ENCODE peak calls at places on chromosomes 5 and 9, in five cellular contexts. M is effector memory CD4-positive, alpha-beta T cell; U is tibial nerve; P is neuronal stem cell; D is ovary. G is an unnamed sample.

GRCh38 chr9:27683181-27683580 is 109.9 kb upstream of the C9orf72 start:
- DNase-seq in M (no peak), U (no peak), P (no peak), D (no peak), G (no peak)

GRCh38 chr5:81208904-81209303 is 24.2 kb upstream of the CKMT2 start:
- DNase-seq in M (no peak), U (no peak), P (no peak), D (no peak), G (no peak)

GRCh38 chr9:131578778-131579504 is 33.6 kb downstream of the PRRT1B start:
- DNase-seq in M (peak), U (no peak), P (no peak), D (no peak), G (peak)

GRCh38 chr5:4230531-4230904 is 634.9 kb downstream of the IRX1 start:
- DNase-seq in M (no peak), U (no peak), P (peak), D (no peak), G (no peak)

GRCh38 chr5:157603333-157604190 is 28.0 kb upstream of the ADAM19 start:
- DNase-seq in M (peak), U (no peak), P (no peak), D (no peak), G (no peak)

GRCh38 chr5:68332546-68332945 is 117.0 kb downstream of the PIK3R1 start:
- DNase-seq in M (no peak), U (no peak), P (no peak), D (no peak), G (no peak)

GRCh38 chr5:142428036-142428772 is 103.4 kb upstream of the SPRY4 start:
- DNase-seq in M (no peak), U (no peak), P (no peak), D (no peak), G (no peak)

GRCh38 chr5:77561965-77562364 is 69.8 kb upstream of the WDR41 start:
- DNase-seq in M (no peak), U (no peak), P (no peak), D (no peak), G (no peak)

GRCh38 chr9:72396247-72397091 is 31.5 kb upstream of the ZFAND5 start:
- DNase-seq in M (no peak), U (no peak), P (no peak), D (no peak), G (no peak)

GRCh38 chr5:178765753-178766300 is 35.4 kb upstream of the ZNF354A start:
- DNase-seq in M (no peak), U (no peak), P (no peak), D (no peak), G (no peak)

GRCh38 chr5:68251804-68252648 is 36.5 kb downstream of the PIK3R1 start:
- DNase-seq in M (no peak), U (no peak), P (no peak), D (peak), G (no peak)

GRCh38 chr5:60546157-60546556 is 153.8 kb downstream of the DEPDC1B start:
- DNase-seq in M (no peak), U (no peak), P (no peak), D (no peak), G (no peak)

GRCh38 chr9:84670106-84670800 is 724 bp downstream of the NTRK2 start:
- DNase-seq in M (no peak), U (no peak), P (peak), D (peak), G (peak)

GRCh38 chr9:110048976-110049698 is 158.8 kb downstream of the C9orf152 start:
- DNase-seq in M (no peak), U (no peak), P (no peak), D (no peak), G (no peak)

GRCh38 chr9:14298607-14299022 is 15.3 kb downstream of the NFIB start:
- DNase-seq in M (no peak), U (no peak), P (no peak), D (no peak), G (no peak)

GRCh38 chr5:149940941-149941644 is 3.5 kb downstream of the PDE6A start:
- DNase-seq in M (no peak), U (no peak), P (no peak), D (no peak), G (no peak)

GRCh38 chr5:60333103-60333502 is 366.9 kb downstream of the DEPDC1B start:
- DNase-seq in M (no peak), U (no peak), P (no peak), D (no peak), G (no peak)

GRCh38 chr5:169106906-169107305 is 194.0 kb downstream of the SLIT3 start:
- DNase-seq in M (no peak), U (no peak), P (no peak), D (no peak), G (no peak)

GRCh38 chr9:91220491-91221135 is 141.1 kb downstream of the AUH start:
- DNase-seq in M (no peak), U (no peak), P (no peak), D (no peak), G (peak)

GRCh38 chr5:37326536-37326935 is 44.4 kb downstream of the NUP155 start:
- DNase-seq in M (no peak), U (no peak), P (no peak), D (no peak), G (no peak)

GRCh38 chr9:122096620-122097415 is 3.7 kb upstream of the TTLL11 start:
- DNase-seq in M (no peak), U (no peak), P (no peak), D (no peak), G (no peak)

GRCh38 chr5:96963267-96963666 is 27.4 kb downstream of the LNPEP start:
- DNase-seq in M (no peak), U (peak), P (no peak), D (peak), G (no peak)

GRCh38 chr5:131406997-131407638 is 143.3 kb downstream of the CDC42SE2 start:
- DNase-seq in M (no peak), U (no peak), P (no peak), D (no peak), G (no peak)

GRCh38 chr9:470795-471194 is 256.1 kb downstream of the DOCK8 start:
- DNase-seq in M (no peak), U (no peak), P (no peak), D (no peak), G (no peak)

GRCh38 chr9:82721596-82721995 is 341.3 kb downstream of the RASEF start:
- DNase-seq in M (no peak), U (no peak), P (no peak), D (no peak), G (no peak)

GRCh38 chr9:38313421-38313820 is 79.1 kb upstream of the ALDH1B1 start:
- DNase-seq in M (no peak), U (no peak), P (no peak), D (no peak), G (no peak)

GRCh38 chr5:113278976-113279375 is 155.8 kb downstream of the TSSK1B start:
- DNase-seq in M (no peak), U (no peak), P (no peak), D (no peak), G (no peak)

GRCh38 chr5:54900906-54901725 is 84.3 kb downstream of the ESM1 start:
- DNase-seq in M (no peak), U (no peak), P (no peak), D (peak), G (no peak)

GRCh38 chr5:150616506-150616905 is 24.0 kb upstream of the SYNPO start:
- DNase-seq in M (no peak), U (no peak), P (no peak), D (no peak), G (no peak)

GRCh38 chr5:75952291-75952690 is 130.9 kb upstream of the SV2C start:
- DNase-seq in M (no peak), U (no peak), P (no peak), D (no peak), G (no peak)

GRCh38 chr9:14218253-14218652 is 95.7 kb downstream of the NFIB start:
- DNase-seq in M (no peak), U (no peak), P (no peak), D (no peak), G (no peak)

GRCh38 chr9:130846487-130847305 is 11.6 kb downstream of the ABL1 start:
- DNase-seq in M (no peak), U (no peak), P (no peak), D (peak), G (no peak)

DNA sequence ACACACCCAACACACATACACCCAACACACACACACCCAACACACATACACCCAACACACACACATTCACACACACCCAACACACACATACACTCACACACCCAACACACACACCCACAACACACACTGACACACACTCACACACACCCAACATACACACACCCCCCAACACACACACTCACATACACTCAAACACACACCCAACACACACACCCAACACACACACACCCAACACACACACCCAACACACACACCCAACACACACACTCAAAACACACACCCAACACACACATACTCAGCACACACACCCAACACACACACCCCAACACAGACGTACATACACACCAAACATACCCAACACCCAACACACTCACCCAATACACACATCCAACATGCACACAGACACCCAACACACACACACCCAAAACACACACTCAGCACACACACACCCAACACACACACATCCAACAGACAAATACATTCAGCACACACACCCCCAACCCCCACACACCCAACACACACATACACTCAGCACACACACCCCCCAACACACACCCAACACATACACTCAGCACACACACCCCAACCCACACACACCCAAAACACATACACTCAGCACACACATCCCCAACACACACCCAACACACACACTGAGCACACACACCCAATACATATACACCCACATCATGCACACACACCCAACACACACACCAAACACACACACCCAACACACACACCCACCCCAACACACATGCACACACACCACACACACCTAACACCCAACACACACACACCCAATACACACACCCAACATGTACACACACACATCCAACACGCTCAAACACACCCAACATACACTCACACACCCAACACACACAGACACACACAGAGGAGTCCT is 479.5 kb upstream of the DAP start:
- DNase-seq in M (no peak), U (no peak), P (no peak), D (no peak), G (no peak)
- H3K4me3 ChIP-seq in M (no peak), U (no peak), P (peak), D (no peak), G (no peak)

GRCh38 chr5:111680737-111681413 is 76.1 kb downstream of the NREP start:
- DNase-seq in M (no peak), U (peak), P (no peak), D (peak), G (no peak)
- H3K4me3 ChIP-seq in M (no peak), U (no peak), P (no peak), D (no peak), G (no peak)

GRCh38 chr5:134503937-134504437 is 21.5 kb upstream of the JADE2 start:
- DNase-seq in M (no peak), U (no peak), P (no peak), D (no peak), G (no peak)
- H3K4me3 ChIP-seq in M (no peak), U (no peak), P (no peak), D (no peak), G (no peak)

GRCh38 chr9:123482295-123482970 is 126.4 kb downstream of the CRB2 start:
- DNase-seq in M (no peak), U (no peak), P (no peak), D (no peak), G (no peak)
- H3K4me3 ChIP-seq in M (no peak), U (no peak), P (no peak), D (no peak), G (no peak)

G was measured in dorsolateral prefrontal cortex.